ENCODE peak calls at places on chromosomes 1 and 21, in eight cellular contexts. D is ovary, W is fibroblast of the conjunctiva, E is T-cell, U is SJSA1, J is H54, L is AG09309, Y is HEK293T. M is an unnamed sample.
A peak's percentile ranks its signal among the peaks of the same experiment; 100 is the strongest.

GRCh38 chr1:155069551-155070391 is 6.2 kb downstream of the EFNA4 start:
- DNase-seq in D (no peak), W (no peak), E (no peak), U (no peak), J (no peak), L (no peak), Y (no peak), M (no peak)

GRCh38 chr1:119742193-119742592 is 26.5 kb downstream of the HMGCS2 start:
- DNase-seq in D (no peak), W (no peak), E (no peak), U (no peak), J (no peak), L (peak; percentile 3), Y (no peak), M (peak; percentile 2)

GRCh38 chr1:170927955-170928850 is 7.1 kb upstream of the MROH9 start:
- DNase-seq in D (no peak), W (no peak), E (no peak), U (no peak), J (no peak), L (no peak), Y (no peak), M (no peak)

GRCh38 chr1:29893036-29893723 is 656.9 kb downstream of the PTPRU start:
- DNase-seq in D (no peak), W (no peak), E (no peak), U (no peak), J (no peak), L (no peak), Y (no peak), M (no peak)

GRCh38 chr1:173190101-173190895 is 16.8 kb downstream of the TNFSF4 start:
- DNase-seq in D (peak; percentile 56), W (peak; percentile 57), E (no peak), U (peak; percentile 63), J (peak; percentile 8), L (no peak), Y (no peak), M (peak; percentile 46)

GRCh38 chr1:78839704-78840277 is 166.7 kb downstream of the ADGRL4 start:
- DNase-seq in D (no peak), W (no peak), E (no peak), U (peak; percentile 55), J (no peak), L (no peak), Y (peak; percentile 28), M (no peak)

GRCh38 chr1:40939320-40940059 is 40.0 kb upstream of the CTPS1 start:
- DNase-seq in D (peak; percentile 35), W (peak; percentile 39), E (no peak), U (no peak), J (no peak), L (peak; percentile 48), Y (no peak), M (no peak)

GRCh38 chr1:36446261-36446660 is 4.0 kb downstream of the OSCP1 start:
- DNase-seq in D (no peak), W (no peak), E (no peak), U (no peak), J (no peak), L (no peak), Y (peak; percentile 32), M (no peak)

GRCh38 chr1:232627645-232628334 is 2.1 kb downstream of the SIPA1L2 start:
- DNase-seq in D (no peak), W (no peak), E (no peak), U (peak; percentile 10), J (peak; percentile 24), L (no peak), Y (no peak), M (no peak)

GRCh38 chr1:54865238-54866073 is 21.5 kb downstream of the DHCR24 start:
- DNase-seq in D (no peak), W (no peak), E (no peak), U (no peak), J (no peak), L (no peak), Y (no peak), M (no peak)

GRCh38 chr1:77287535-77287934 is 5.7 kb downstream of the AK5 start:
- DNase-seq in D (no peak), W (no peak), E (no peak), U (no peak), J (no peak), L (no peak), Y (no peak), M (no peak)

GRCh38 chr1:39001516-39002389 is 10.7 kb downstream of the AKIRIN1 start:
- DNase-seq in D (no peak), W (no peak), E (no peak), U (no peak), J (no peak), L (no peak), Y (no peak), M (no peak)

GRCh38 chr1:30411206-30411605 is 312.2 kb downstream of the MATN1 start:
- DNase-seq in D (no peak), W (no peak), E (no peak), U (no peak), J (no peak), L (no peak), Y (no peak), M (no peak)

GRCh38 chr1:187051618-187052232 is 223.0 kb downstream of the PLA2G4A start:
- DNase-seq in D (no peak), W (peak; percentile 37), E (no peak), U (peak; percentile 1), J (no peak), L (peak; percentile 11), Y (peak; percentile 54), M (peak; percentile 17)

GRCh38 chr1:91701494-91701869 is 184.5 kb downstream of the TGFBR3 start:
- DNase-seq in D (no peak), W (no peak), E (no peak), U (no peak), J (no peak), L (no peak), Y (no peak), M (no peak)

GRCh38 chr21:34501716-34502115 is 10.3 kb downstream of the KCNE1 start:
- DNase-seq in D (no peak), W (no peak), E (no peak), U (no peak), J (no peak), L (no peak), Y (no peak), M (no peak)

GRCh38 chr1:62391369-62391971 is 45.4 kb upstream of the USP1 start:
- DNase-seq in D (no peak), W (no peak), E (no peak), U (peak; percentile 37), J (peak; percentile 21), L (no peak), Y (peak; percentile 79), M (no peak)

GRCh38 chr21:42161957-42162681 is 56.8 kb upstream of the ABCG1 start:
- DNase-seq in D (peak; percentile 11), W (no peak), E (no peak), U (no peak), J (no peak), L (no peak), Y (no peak), M (no peak)

GRCh38 chr1:39507230-39507928 is 15.9 kb downstream of the BMP8A start:
- DNase-seq in D (no peak), W (no peak), E (no peak), U (no peak), J (no peak), L (no peak), Y (peak; percentile 39), M (no peak)

GRCh38 chr1:233491953-233492627 is 121.8 kb upstream of the KCNK1 start:
- DNase-seq in D (no peak), W (no peak), E (no peak), U (no peak), J (no peak), L (no peak), Y (no peak), M (no peak)

M was measured in GM04504.